ENCODE peak calls at places on chromosomes 4 and X, in nine cellular contexts. R is tibial nerve; X is CD8-positive, alpha-beta T cell; T is heart right ventricle; C is left ventricle myocardium inferior; E is neural crest cell; I is adrenal gland; U is GM06990; J is psoas muscle. Y is an unnamed sample.

GRCh38 chr4:48173055-48173991 is 39.3 kb upstream of the TXK start:
- DNase-seq in X (no peak), E (no peak), I (no peak), R (no peak), U (no peak), J (no peak), T (no peak), C (no peak), Y (no peak)

GRCh38 chr4:95644417-95644816 is 95.6 kb upstream of the UNC5C start:
- DNase-seq in J (no peak), X (no peak), E (no peak), C (no peak), R (no peak), I (no peak), U (no peak), T (no peak), Y (no peak)

GRCh38 chr4:85402371-85402770 is 72.6 kb upstream of the ARHGAP24 start:
- DNase-seq in I (no peak), T (no peak), C (no peak), X (no peak), J (no peak), U (no peak), E (no peak), R (no peak), Y (no peak)

GRCh38 chr4:183141997-183142396 is 42.9 kb downstream of the WWC2 start:
- DNase-seq in I (no peak), C (no peak), U (no peak), X (no peak), R (no peak), T (no peak), J (no peak), E (no peak), Y (no peak)

GRCh38 chrX:132231587-132231986 is 12.3 kb upstream of the RAP2C start:
- DNase-seq in E (no peak), R (no peak), U (no peak), J (no peak), X (no peak), C (no peak), T (no peak), I (no peak), Y (no peak)

GRCh38 chr4:111475001-111475400 is 670.3 kb upstream of the FAM241A start:
- DNase-seq in I (no peak), T (no peak), X (no peak), C (no peak), E (peak; percentile 20), U (no peak), J (no peak), R (no peak), Y (no peak)

GRCh38 chr4:53346920-53347852 is 18.7 kb downstream of the SCFD2 start:
- DNase-seq in J (no peak), E (no peak), I (no peak), C (no peak), T (no peak), U (no peak), R (no peak), X (no peak), Y (no peak)

GRCh38 chrX:11100281-11101035 is 10.7 kb upstream of the HCCS start:
- DNase-seq in E (peak; percentile 6), R (peak; percentile 33), C (no peak), U (no peak), I (peak; percentile 28), J (no peak), X (no peak), T (no peak), Y (no peak)

GRCh38 chr4:158176108-158176507 is 3.3 kb upstream of the GASK1B start:
- DNase-seq in C (no peak), X (no peak), T (no peak), U (no peak), E (no peak), J (no peak), R (no peak), I (peak; percentile 63), Y (no peak)

GRCh38 chr4:15935504-15936392 is 2.8 kb downstream of the FGFBP1 start:
- DNase-seq in I (no peak), U (no peak), T (no peak), R (no peak), C (no peak), X (no peak), J (no peak), E (no peak), Y (no peak)

GRCh38 chr4:144734522-144734921 is 88.6 kb downstream of the HHIP start:
- DNase-seq in U (no peak), T (no peak), I (no peak), X (no peak), C (no peak), R (no peak), J (no peak), E (no peak), Y (no peak)

GRCh38 chr4:151990201-151990600 is 229.4 kb upstream of the GATB start:
- DNase-seq in C (no peak), J (no peak), X (no peak), E (no peak), I (no peak), U (no peak), R (no peak), T (no peak), Y (no peak)

GRCh38 chrX:140346711-140347110 is 158.2 kb downstream of the SOX3 start:
- DNase-seq in C (no peak), U (no peak), X (no peak), I (no peak), R (no peak), E (no peak), T (no peak), J (no peak), Y (no peak)

GRCh38 chr4:139808381-139809206 is 143.0 kb downstream of the MGST2 start:
- DNase-seq in E (no peak), X (no peak), J (no peak), T (no peak), C (no peak), R (no peak), I (no peak), U (no peak), Y (no peak)

GRCh38 chr4:142365386-142365785 is 480.7 kb downstream of the INPP4B start:
- DNase-seq in U (no peak), I (no peak), X (no peak), J (no peak), T (no peak), R (no peak), C (no peak), E (no peak), Y (no peak)

GRCh38 chr4:106083065-106083464 is 187.8 kb downstream of the NPNT start:
- DNase-seq in R (no peak), E (no peak), X (no peak), C (no peak), U (no peak), T (no peak), J (no peak), I (no peak), Y (no peak)

GRCh38 chr4:119550857-119551532 is 77.6 kb downstream of the PDE5A start:
- DNase-seq in T (no peak), E (peak; percentile 39), J (no peak), X (no peak), U (no peak), I (no peak), C (no peak), R (no peak), Y (no peak)

GRCh38 chrX:17549005-17549685 is 174.1 kb downstream of the NHS start:
- DNase-seq in T (no peak), C (no peak), J (no peak), R (no peak), U (no peak), E (no peak), I (no peak), X (no peak), Y (no peak)

GRCh38 chr4:83548151-83548905 is 12.4 kb downstream of the GPAT3 start:
- DNase-seq in R (peak; percentile 26), J (peak; percentile 73), E (no peak), I (peak; percentile 86), X (no peak), T (peak; percentile 47), U (peak; percentile 52), C (peak; percentile 58), Y (peak; percentile 42)

GRCh38 chrX:134684956-134685355 is 26.7 kb upstream of the PLAC1 start:
- DNase-seq in J (no peak), R (no peak), U (no peak), E (no peak), X (no peak), T (no peak), C (no peak), I (no peak), Y (no peak)

GRCh38 chr4:786861-787300 is 39.0 kb downstream of the CPLX1 start:
- DNase-seq in R (no peak), I (peak; percentile 54), E (no peak), X (no peak), T (peak; percentile 63), U (no peak), J (no peak), C (no peak), Y (no peak)
- TF ChIP-seq CTCF in R (no peak), I (no peak), E (no peak), X (no peak), T (peak; percentile 3), U (no peak), J (peak; percentile 14), C (peak; percentile 31), Y (no peak)

GRCh38 chr4:61027939-61028338 is 172.2 kb upstream of the ADGRL3 start:
- DNase-seq in X (no peak), J (no peak), C (no peak), U (no peak), T (no peak), R (no peak), E (no peak), I (no peak), Y (no peak)
- TF ChIP-seq CTCF in X (no peak), J (no peak), C (no peak), U (no peak), T (no peak), R (no peak), E (no peak), I (no peak), Y (no peak)

GRCh38 chrX:153953892-153954617 is 9.6 kb upstream of the RENBP start:
- DNase-seq in X (no peak), T (no peak), E (no peak), U (no peak), C (no peak), I (no peak), J (no peak), R (no peak), Y (no peak)
- TF ChIP-seq CTCF in X (no peak), T (no peak), E (no peak), U (no peak), C (no peak), I (no peak), J (no peak), R (no peak), Y (no peak)

GRCh38 chr4:5463936-5464650 is 244.3 kb downstream of the EVC2 start:
- DNase-seq in X (no peak), T (no peak), R (no peak), E (no peak), J (no peak), U (no peak), C (no peak), I (no peak), Y (no peak)
- TF ChIP-seq CTCF in X (no peak), T (no peak), R (no peak), E (no peak), J (no peak), U (no peak), C (no peak), I (no peak), Y (no peak)